ENCODE peak calls at places on chromosome 6, in six cellular contexts. N, F, H, T, B and M are unnamed samples.

GRCh38 chr6:47165918-47166317 is 123.8 kb upstream of the ADGRF1 start:
- DNase-seq in T (no peak), B (no peak), H (no peak), N (no peak), F (no peak), M (no peak)

GRCh38 chr6:106745824-106746610 is 116.6 kb downstream of the QRSL1 start:
- DNase-seq in H (peak; percentile 94), F (no peak), N (no peak), B (no peak), T (no peak), M (no peak)

GRCh38 chr6:17998442-17998841 is 11.0 kb upstream of the KIF13A start:
- DNase-seq in N (no peak), T (no peak), B (no peak), F (no peak), H (no peak), M (no peak)

GRCh38 chr6:21840428-21840827 is 246.9 kb downstream of the SOX4 start:
- DNase-seq in F (no peak), N (no peak), B (peak; percentile 51), T (no peak), H (no peak), M (no peak)

GRCh38 chr6:72824833-72825232 is 203.0 kb downstream of the KCNQ5 start:
- DNase-seq in T (no peak), N (no peak), F (no peak), B (no peak), H (no peak), M (no peak)

GRCh38 chr6:87155920-87156600 is 695 bp downstream of the ZNF292 start:
- DNase-seq in B (peak; percentile 58), N (peak; percentile 45), F (peak; percentile 48), H (peak; percentile 58), T (peak; percentile 78), M (no peak)

GRCh38 chr6:74579794-74580193 is 626.1 kb downstream of the COL12A1 start:
- DNase-seq in T (no peak), N (no peak), H (no peak), F (no peak), B (no peak), M (no peak)

GRCh38 chr6:14876778-14877613 is 368.9 kb upstream of the JARID2 start:
- DNase-seq in H (no peak), N (no peak), B (peak; percentile 88), F (no peak), T (no peak), M (peak; percentile 14)

GRCh38 chr6:13238640-13239216 is 89.6 kb downstream of the TBC1D7 start:
- DNase-seq in B (no peak), H (no peak), T (no peak), F (no peak), N (no peak), M (no peak)
- H3K36me3 ChIP-seq in B (no peaks in the 10 kb centered on the region), H (no peaks in the 10 kb centered on the region), T (no peaks in the 10 kb centered on the region), F (no peaks in the 10 kb centered on the region), N (peaks cover 9% of the 10 kb centered on the region), M (no peaks in the 10 kb centered on the region)

DNA sequence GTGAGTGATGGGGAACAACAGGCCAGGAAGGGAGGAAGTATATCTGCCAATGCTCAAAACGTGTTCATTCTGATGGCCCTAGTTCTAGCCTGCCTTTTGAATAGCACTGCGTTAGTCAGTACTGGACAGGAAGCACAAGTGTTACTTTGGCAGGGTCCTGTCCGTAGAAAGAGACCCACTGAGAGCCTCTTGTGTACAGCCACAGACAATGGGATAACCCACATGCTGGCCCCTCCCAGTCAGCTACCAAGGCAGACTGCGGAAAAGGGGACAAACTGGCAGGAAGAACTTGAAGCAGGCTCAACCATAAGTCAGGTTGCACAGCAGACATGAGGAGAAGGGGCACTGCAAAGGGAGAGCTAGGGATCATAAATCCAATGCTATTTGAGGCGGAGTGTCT is 142.0 kb downstream of the BACH2 start:
- DNase-seq in N (no peak), T (no peak), B (no peak), F (no peak), H (no peak), M (no peak)
- H3K4me3 ChIP-seq in N (no peak overlapping the region), T (no peak overlapping the region), B (no peak overlapping the region), F (no peak overlapping the region), H (no peak overlapping the region), M (no peak overlapping the region)

GRCh38 chr6:36685926-36686667 is 7.6 kb downstream of the CDKN1A start:
- DNase-seq in F (no peak), T (no peak), B (no peak), N (no peak), H (no peak), M (no peak)
- H3K36me3 ChIP-seq in F (no peaks in the 10 kb centered on the region), T (no peaks in the 10 kb centered on the region), B (no peaks in the 10 kb centered on the region), N (peaks cover 41% of the 10 kb centered on the region), H (no peaks in the 10 kb centered on the region), M (no peaks in the 10 kb centered on the region)

GRCh38 chr6:27776504-27776903 is 135.7 kb downstream of the OR2B2 start:
- DNase-seq in F (no peak), T (no peak), B (no peak), H (no peak), N (no peak), M (no peak)
- H3K4me3 ChIP-seq in F (no peak overlapping the region), T (no peak overlapping the region), B (no peak overlapping the region), H (no peak overlapping the region), N (no peak overlapping the region), M (no peak overlapping the region)

GRCh38 chr6:30311669-30312068 is 15.1 kb upstream of the TRIM39 start:
- DNase-seq in T (no peak), F (no peak), B (no peak), N (no peak), H (no peak), M (no peak)

GRCh38 chr6:30312266-30312665 is 14.5 kb upstream of the TRIM39 start:
- DNase-seq in F (no peak), B (no peak), H (no peak), N (no peak), T (no peak), M (no peak)

DNA sequence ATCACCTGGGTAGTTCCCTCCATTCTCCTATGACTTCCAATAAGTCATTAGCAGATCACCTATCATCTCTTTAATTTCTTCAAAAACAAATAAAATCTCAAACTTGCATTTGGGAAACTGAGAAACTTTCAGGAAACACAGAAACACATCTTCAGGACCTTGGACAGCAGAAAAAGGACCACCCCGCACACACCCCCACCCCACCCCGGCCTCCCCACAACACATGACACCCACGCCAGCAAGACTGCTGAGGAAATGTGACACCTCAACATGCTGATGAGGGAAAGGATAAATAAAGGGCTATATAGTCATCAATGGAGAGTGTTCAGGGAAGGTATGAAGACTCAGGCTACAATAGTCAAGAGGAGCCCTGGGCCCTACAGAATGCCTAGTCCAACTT is 15.6 kb upstream of the TRIM39 start:
- DNase-seq in B (no peak), N (no peak), H (no peak), T (no peak), F (no peak), M (no peak)
- H3K36me3 ChIP-seq in B (peaks cover 9% of the 10 kb centered on the region), N (peaks cover 8% of the 10 kb centered on the region), H (peaks cover 73% of the 10 kb centered on the region), T (no peaks in the 10 kb centered on the region), F (peaks cover 26% of the 10 kb centered on the region), M (peaks cover 13% of the 10 kb centered on the region)